ENCODE peak calls at places on chromosome 22, in eight cellular contexts. A, Z, X, B, G, N, K and S are unnamed samples.

GRCh38 chr22:30609260-30610185 is 2.5 kb downstream of the TCN2 start:
- DNase-seq in A (peak), Z (no peak), X (peak), B (no peak), G (peak), N (peak), K (peak), S (peak)

GRCh38 chr22:48352086-48352911 is 1475.4 kb downstream of the BRD1 start:
- DNase-seq in A (no peak), Z (no peak), X (no peak), B (no peak), G (no peak), N (no peak), K (no peak), S (no peak)

GRCh38 chr22:50011447-50012200 is 941 bp downstream of the IL17REL start:
- DNase-seq in A (no peak), Z (peak), X (no peak), B (no peak), G (no peak), N (no peak), K (no peak), S (no peak)

GRCh38 chr22:20956258-20957117 is 10.6 kb upstream of the AIFM3 start:
- DNase-seq in A (peak), Z (no peak), X (no peak), B (no peak), G (peak), N (no peak), K (peak), S (no peak)

GRCh38 chr22:17905445-17905844 is 118.9 kb downstream of the MICAL3 start:
- DNase-seq in A (no peak), Z (no peak), X (no peak), B (no peak), G (no peak), N (no peak), K (no peak), S (no peak)

GRCh38 chr22:46699091-46699490 is 39.0 kb downstream of the CERK start:
- DNase-seq in A (no peak), Z (no peak), X (no peak), B (no peak), G (no peak), N (no peak), K (no peak), S (no peak)

GRCh38 chr22:48138855-48139254 is 1376.4 kb downstream of the TBC1D22A start:
- DNase-seq in A (no peak), Z (no peak), X (no peak), B (no peak), G (no peak), N (peak), K (no peak), S (no peak)

GRCh38 chr22:47107431-47107830 is 345.0 kb downstream of the TBC1D22A start:
- DNase-seq in A (peak), Z (no peak), X (no peak), B (no peak), G (peak), N (no peak), K (peak), S (no peak)

GRCh38 chr22:40101417-40102101 is 76.2 kb upstream of the TNRC6B start:
- DNase-seq in A (no peak), Z (no peak), X (no peak), B (no peak), G (no peak), N (peak), K (no peak), S (no peak)

GRCh38 chr22:21823740-21824438 is 43.6 kb downstream of the MAPK1 start:
- DNase-seq in A (peak), Z (no peak), X (no peak), B (no peak), G (peak), N (no peak), K (peak), S (no peak)

GRCh38 chr22:45673482-45674175 is 2.0 kb downstream of the ATXN10 start:
- DNase-seq in A (no peak), Z (no peak), X (no peak), B (no peak), G (no peak), N (no peak), K (no peak), S (no peak)

GRCh38 chr22:21686634-21687393 is 21.0 kb downstream of the PPIL2 start:
- DNase-seq in A (no peak), Z (no peak), X (peak), B (no peak), G (no peak), N (no peak), K (no peak), S (no peak)

GRCh38 chr22:40071720-40072119 is 77.0 kb downstream of the FAM83F start:
- DNase-seq in A (no peak), Z (no peak), X (no peak), B (no peak), G (no peak), N (no peak), K (no peak), S (no peak)

GRCh38 chr22:40855960-40856512 is 403 bp downstream of the ST13 start:
- DNase-seq in A (peak), Z (no peak), X (peak), B (no peak), G (peak), N (peak), K (peak), S (peak)

GRCh38 chr22:29842740-29843139 is 4.7 kb upstream of the ASCC2 start:
- DNase-seq in A (peak), Z (no peak), X (no peak), B (no peak), G (peak), N (no peak), K (peak), S (no peak)

GRCh38 chr22:47328550-47329243 is 566.2 kb downstream of the TBC1D22A start:
- DNase-seq in A (peak), Z (no peak), X (no peak), B (no peak), G (peak), N (no peak), K (peak), S (no peak)

GRCh38 chr22:49866134-49866533 is 12.5 kb downstream of the ZBED4 start:
- DNase-seq in A (no peak), Z (no peak), X (no peak), B (no peak), G (no peak), N (no peak), K (peak), S (no peak)

GRCh38 chr22:48938741-48939140 is 888.9 kb downstream of the BRD1 start:
- DNase-seq in A (no peak), Z (no peak), X (no peak), B (peak), G (no peak), N (no peak), K (no peak), S (no peak)

GRCh38 chr22:46862418-46863324 is 100.2 kb downstream of the TBC1D22A start:
- DNase-seq in A (no peak), Z (no peak), X (no peak), B (no peak), G (no peak), N (peak), K (no peak), S (no peak)

GRCh38 chr22:21047730-21048129 is 2.0 kb downstream of the LRRC74B start:
- DNase-seq in A (no peak), Z (peak), X (no peak), B (no peak), G (no peak), N (no peak), K (no peak), S (no peak)

GRCh38 chr22:30863161-30863833 is 105.3 kb downstream of the MORC2 start:
- DNase-seq in A (no peak), Z (no peak), X (no peak), B (peak), G (peak), N (no peak), K (no peak), S (no peak)

DNA sequence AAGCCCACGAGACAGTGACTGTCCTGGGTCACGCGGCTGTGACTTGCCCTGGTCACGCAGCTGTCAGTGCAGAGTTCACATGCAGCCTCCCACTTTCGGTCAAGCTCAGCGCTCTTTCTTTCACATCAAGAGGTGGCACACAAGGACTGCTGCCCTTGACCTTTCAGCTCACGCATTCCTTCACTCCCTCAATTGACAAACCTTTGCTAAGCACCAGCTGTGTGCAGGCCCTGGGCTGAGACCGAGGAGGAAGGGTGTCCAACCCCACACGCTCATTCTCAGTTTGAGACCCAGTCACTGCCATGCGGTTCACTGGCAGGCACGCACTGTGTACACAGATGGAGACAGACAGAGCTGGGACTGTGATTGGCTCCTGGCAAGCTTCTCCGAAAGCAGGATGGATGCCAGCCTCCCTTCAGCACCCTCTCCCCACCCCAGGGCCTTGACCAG is 70.3 kb downstream of the SCUBE1 start:
- DNase-seq in A (no peak), Z (no peak), X (no peak), B (no peak), G (no peak), N (peak), K (no peak), S (no peak)
- TF ChIP-seq CTCF in A (no peak), Z (no peak), X (no peak), B (no peak), G (no peak), N (no peak), K (no peak), S (no peak)

DNA sequence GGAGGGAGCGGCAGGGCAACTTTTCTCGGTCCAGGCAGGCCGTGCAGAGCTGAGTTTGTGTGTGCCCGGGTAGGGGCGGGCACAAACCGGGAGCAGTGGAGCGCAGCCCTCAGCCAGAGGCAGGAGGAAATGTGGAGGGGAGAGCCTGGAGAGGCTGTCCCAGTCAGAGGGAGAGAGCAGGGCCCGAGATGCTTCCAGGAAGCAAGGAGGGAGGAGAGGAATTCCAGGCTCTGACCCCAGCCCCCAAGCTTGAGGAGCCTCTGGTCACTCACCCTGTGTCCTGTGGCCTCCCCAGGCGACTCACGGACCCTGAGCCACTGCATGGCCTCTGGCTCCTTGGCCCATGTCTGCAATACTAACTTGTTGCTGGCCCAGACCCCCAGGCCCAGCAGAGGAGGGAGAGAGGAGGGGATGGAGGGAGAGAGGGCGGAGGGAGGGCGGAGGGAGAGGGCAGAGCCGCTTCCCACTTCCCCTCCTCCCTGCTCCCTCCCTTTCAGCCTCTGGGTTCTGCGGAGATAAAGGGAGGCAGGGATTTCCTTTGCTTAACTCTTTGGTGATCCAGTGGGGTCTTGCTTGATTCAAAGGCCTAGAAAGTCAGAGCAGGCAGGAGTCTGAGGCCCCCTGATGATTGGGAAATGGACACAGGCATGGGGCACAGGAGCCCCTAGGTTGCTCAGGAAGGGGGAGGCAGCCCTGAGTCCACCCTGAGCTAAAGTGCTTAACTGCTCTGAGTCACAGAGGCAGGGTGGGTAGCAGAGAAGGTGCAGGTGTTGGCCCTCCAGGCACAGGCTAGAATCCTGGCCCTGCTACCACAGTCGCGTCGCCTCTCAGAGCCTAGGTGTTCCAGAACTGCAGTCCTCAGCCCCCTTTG is at the start of gene C1QTNF6:
- DNase-seq in A (peak), Z (peak), X (no peak), B (no peak), G (peak), N (no peak), K (no peak), S (no peak)
- TF ChIP-seq CTCF in A (no peak), Z (no peak), X (no peak), B (no peak), G (no peak), N (no peak), K (no peak), S (no peak)

GRCh38 chr22:19353363-19354131 is 62.0 kb upstream of the CLTCL1 start:
- DNase-seq in A (no peak), Z (no peak), X (no peak), B (no peak), G (no peak), N (no peak), K (no peak), S (no peak)
- TF ChIP-seq CTCF in A (no peak), Z (no peak), X (no peak), B (no peak), G (no peak), N (no peak), K (no peak), S (no peak)

DNA sequence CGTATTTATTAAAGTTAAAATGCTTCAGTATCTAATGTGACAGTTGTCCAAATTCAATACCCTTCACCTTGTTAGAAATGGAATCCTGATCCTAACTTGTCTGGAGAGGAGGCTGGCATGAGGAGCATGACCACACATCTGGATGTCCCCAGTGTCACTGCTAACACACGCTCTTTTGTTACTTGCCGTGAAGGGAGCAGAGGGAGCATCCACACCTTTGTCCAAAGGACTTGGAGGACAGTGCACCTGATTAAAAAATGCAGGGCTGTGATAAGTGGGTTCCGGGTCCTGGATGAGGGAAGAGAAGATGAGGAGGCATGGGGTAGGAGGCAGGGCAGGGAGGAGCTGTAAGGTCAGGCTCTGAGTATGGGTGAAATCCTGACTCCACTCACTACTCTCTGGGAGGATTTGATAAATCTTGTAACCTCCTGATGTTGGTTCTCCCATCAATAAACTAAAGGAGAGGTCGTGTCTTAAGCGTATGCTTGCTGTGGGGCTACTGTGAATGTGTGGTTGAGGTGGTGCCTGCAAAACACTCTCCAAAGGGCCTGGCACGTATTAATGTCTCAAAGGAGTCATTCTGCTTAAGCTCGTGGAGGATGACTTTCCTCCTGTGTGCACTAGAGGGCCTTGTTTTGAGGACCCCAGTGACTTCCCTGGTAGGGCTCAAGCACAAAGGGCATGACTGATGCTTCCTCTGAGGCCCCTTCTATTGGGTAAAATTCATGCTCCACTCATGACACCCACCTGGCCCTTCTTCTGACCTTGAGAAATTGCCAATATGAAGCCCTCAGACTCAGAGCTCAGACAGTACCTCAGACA is 16.8 kb upstream of the IGLL5 start:
- DNase-seq in A (no peak), Z (no peak), X (no peak), B (no peak), G (no peak), N (peak), K (no peak), S (no peak)
- TF ChIP-seq CTCF in A (no peak), Z (no peak), X (no peak), B (no peak), G (peak), N (peak), K (no peak), S (peak)

GRCh38 chr22:19035474-19036228 is 86.6 kb downstream of the DGCR2 start:
- DNase-seq in A (no peak), Z (peak), X (no peak), B (peak), G (no peak), N (peak), K (no peak), S (no peak)
- TF ChIP-seq CTCF in A (no peak), Z (no peak), X (no peak), B (no peak), G (no peak), N (no peak), K (peak), S (no peak)

DNA sequence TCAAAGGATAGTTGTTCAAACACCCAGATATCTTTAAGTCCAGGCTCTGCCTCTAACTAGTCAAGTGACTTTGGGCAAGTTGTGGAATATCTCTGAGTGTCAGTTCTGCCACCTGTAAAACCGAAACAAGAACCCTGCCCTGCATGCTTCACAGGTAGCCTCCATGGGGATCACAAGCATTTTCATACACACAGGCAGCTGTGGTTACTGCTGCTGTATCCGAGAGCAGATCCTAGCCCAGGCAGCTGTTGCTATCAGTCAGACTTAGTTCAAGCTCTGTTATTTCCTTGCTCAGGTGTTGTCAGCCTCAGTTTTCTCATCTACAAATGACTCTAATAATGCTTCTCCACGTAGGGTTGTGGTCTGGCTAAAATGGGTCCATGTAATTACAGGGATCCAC is 6.5 kb upstream of the RASD2 start:
- DNase-seq in A (no peak), Z (no peak), X (no peak), B (no peak), G (no peak), N (peak), K (no peak), S (no peak)
- TF ChIP-seq CTCF in A (no peak), Z (no peak), X (no peak), B (no peak), G (no peak), N (no peak), K (no peak), S (no peak)

GRCh38 chr22:23157560-23158515 is 12.6 kb downstream of the RAB36 start:
- DNase-seq in A (no peak), Z (no peak), X (no peak), B (no peak), G (no peak), N (no peak), K (no peak), S (no peak)

GRCh38 chr22:23155143-23155542 is 9.9 kb downstream of the RAB36 start:
- DNase-seq in A (no peak), Z (no peak), X (no peak), B (no peak), G (no peak), N (no peak), K (no peak), S (no peak)

GRCh38 chr22:23154461-23154860 is 9.2 kb downstream of the RAB36 start:
- DNase-seq in A (no peak), Z (no peak), X (no peak), B (no peak), G (no peak), N (no peak), K (no peak), S (no peak)

GRCh38 chr22:23155831-23156230 is 10.6 kb downstream of the RAB36 start:
- DNase-seq in A (no peak), Z (no peak), X (no peak), B (no peak), G (no peak), N (no peak), K (no peak), S (no peak)

DNA sequence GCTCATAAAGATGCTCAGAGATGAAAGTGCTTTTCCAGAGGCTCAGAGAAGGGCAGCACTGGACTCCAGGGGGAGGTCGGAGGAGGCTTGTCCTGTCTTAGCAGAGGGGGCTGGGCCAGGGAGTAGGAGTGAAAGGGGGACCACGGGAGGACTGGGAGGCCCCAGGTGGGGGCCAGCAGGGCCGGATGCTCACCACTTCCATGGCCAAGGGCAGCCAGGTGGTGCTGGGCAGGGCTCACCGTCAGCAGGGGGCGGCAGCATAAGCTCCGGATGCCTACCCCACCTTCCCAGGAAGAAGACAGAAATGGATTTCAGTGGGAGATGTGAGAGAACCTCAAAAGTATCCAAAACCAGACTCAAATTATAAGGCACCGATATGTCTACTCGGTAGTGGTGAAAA is 11.0 kb downstream of the RAB36 start:
- DNase-seq in A (no peak), Z (no peak), X (no peak), B (no peak), G (no peak), N (no peak), K (no peak), S (no peak)
- TF ChIP-seq CTCF in A (no peak), Z (no peak), X (no peak), B (no peak), G (no peak), N (no peak), K (no peak), S (no peak)

GRCh38 chr22:35337932-35338331 is 38.2 kb downstream of the TOM1 start:
- DNase-seq in A (no peak), Z (no peak), X (no peak), B (no peak), G (no peak), N (peak), K (no peak), S (no peak)
- TF ChIP-seq CTCF in A (no peak), Z (no peak), X (no peak), B (no peak), G (no peak), N (peak), K (no peak), S (peak)

GRCh38 chr22:38724926-38725571 is 19.3 kb downstream of the GTPBP1 start:
- DNase-seq in A (peak), Z (no peak), X (no peak), B (peak), G (peak), N (peak), K (peak), S (no peak)
- TF ChIP-seq CTCF in A (peak), Z (peak), X (no peak), B (peak), G (peak), N (peak), K (peak), S (peak)